ENCODE peak calls at places on chromosomes 7 and 10, in five cellular contexts. Y is AG08395, S is skeletal muscle cell, F is NCI-H774, I is NCI-H510A treated with DMSO at 0.1 percent for 48 hours. H is an unnamed sample.

GRCh38 chr7:110399421-110399820 is 691.5 kb upstream of the LRRN3 start:
- DNase-seq in Y (no peak), S (no peak), F (no peak), I (no peak), H (no peak)

GRCh38 chr10:62233494-62234283 is 35.0 kb downstream of the RTKN2 start:
- DNase-seq in Y (peak), S (no peak), F (no peak), I (no peak), H (no peak)

GRCh38 chr7:102934670-102935069 is 21.9 kb downstream of the LRRC17 start:
- DNase-seq in Y (no peak), S (no peak), F (no peak), I (no peak), H (no peak)

GRCh38 chr7:7422641-7423040 is 113.0 kb downstream of the COL28A1 start:
- DNase-seq in Y (no peak), S (no peak), F (no peak), I (no peak), H (no peak)

GRCh38 chr10:68202965-68203358 is 29.0 kb downstream of the ATOH7 start:
- DNase-seq in Y (peak), S (no peak), F (no peak), I (no peak), H (no peak)

GRCh38 chr10:49624629-49625028 is 10.8 kb downstream of the CHAT start:
- DNase-seq in Y (no peak), S (no peak), F (no peak), I (no peak), H (no peak)

GRCh38 chr10:1289591-1289990 is 233.4 kb downstream of the WDR37 start:
- DNase-seq in Y (no peak), S (no peak), F (no peak), I (no peak), H (no peak)

GRCh38 chr7:144671429-144671828 is 164.4 kb downstream of the TPK1 start:
- DNase-seq in Y (no peak), S (no peak), F (no peak), I (no peak), H (no peak)

GRCh38 chr7:100360102-100360607 is 2.2 kb downstream of the PILRB start:
- DNase-seq in Y (no peak), S (no peak), F (no peak), I (no peak), H (no peak)

GRCh38 chr7:3673524-3673923 is 372.5 kb downstream of the SDK1 start:
- DNase-seq in Y (no peak), S (no peak), F (no peak), I (no peak), H (peak)

GRCh38 chr7:30923774-30924413 is 12.2 kb downstream of the AQP1 start:
- DNase-seq in Y (no peak), S (no peak), F (no peak), I (no peak), H (no peak)

GRCh38 chr10:130924138-130924819 is 387.2 kb downstream of the TCERG1L start:
- DNase-seq in Y (no peak), S (no peak), F (no peak), I (no peak), H (no peak)

GRCh38 chr7:22565315-22565811 is 65.4 kb upstream of the STEAP1B start:
- DNase-seq in Y (peak), S (no peak), F (no peak), I (no peak), H (peak)

GRCh38 chr7:143248781-143249354 is 14.4 kb upstream of the GSTK1 start:
- DNase-seq in Y (no peak), S (no peak), F (no peak), I (no peak), H (no peak)

GRCh38 chr10:131758062-131758941 is 142.5 kb upstream of the PPP2R2D start:
- DNase-seq in Y (no peak), S (no peak), F (no peak), I (peak), H (peak)

H was measured in DMS153.